ENCODE peak calls at places on chromosome 18, in four cellular contexts. One of them, this sample, is unnamed.

GRCh38 chr18:45571161-45571560 is 44.1 kb upstream of the SLC14A2 start:
- DNase-seq in bronchial epithelial cell: no peak
- DNase-seq in PC-9: no peak
- DNase-seq in NCI-H1092: no peak
- DNase-seq in this sample: no peak

GRCh38 chr18:77944533-77944932 is 694.9 kb downstream of the GALR1 start:
- DNase-seq in NCI-H1092: no peak
- DNase-seq in bronchial epithelial cell: no peak
- DNase-seq in PC-9: no peak
- DNase-seq in this sample: no peak

GRCh38 chr18:73824684-73825083 is 322.9 kb downstream of the FBXO15 start:
- DNase-seq in NCI-H1092: no peak
- DNase-seq in PC-9: no peak
- DNase-seq in bronchial epithelial cell: peak; percentile 17
- DNase-seq in this sample: no peak

GRCh38 chr18:58721586-58722160 is 50.4 kb downstream of the MALT1 start:
- DNase-seq in PC-9: no peak
- DNase-seq in bronchial epithelial cell: no peak
- DNase-seq in NCI-H1092: no peak
- DNase-seq in this sample: no peak

GRCh38 chr18:38450876-38451275 is 885.3 kb upstream of the CELF4 start:
- DNase-seq in NCI-H1092: no peak
- DNase-seq in bronchial epithelial cell: peak; percentile 87
- DNase-seq in PC-9: no peak
- DNase-seq in this sample: no peak

GRCh38 chr18:9088252-9088651 is 14.2 kb upstream of the NDUFV2 start:
- DNase-seq in PC-9: no peak
- DNase-seq in NCI-H1092: no peak
- DNase-seq in bronchial epithelial cell: no peak
- DNase-seq in this sample: no peak

GRCh38 chr18:48958951-48959350 is 8.2 kb upstream of the SMAD7 start:
- DNase-seq in PC-9: no peak
- DNase-seq in bronchial epithelial cell: no peak
- DNase-seq in NCI-H1092: no peak
- DNase-seq in this sample: no peak

GRCh38 chr18:45940724-45941123 is 26.4 kb downstream of the EPG5 start:
- DNase-seq in PC-9: no peak
- DNase-seq in NCI-H1092: no peak
- DNase-seq in bronchial epithelial cell: peak; percentile 25
- DNase-seq in this sample: no peak

GRCh38 chr18:62644773-62645172 is 70.6 kb upstream of the PHLPP1 start:
- DNase-seq in bronchial epithelial cell: no peak
- DNase-seq in NCI-H1092: no peak
- DNase-seq in PC-9: no peak
- DNase-seq in this sample: no peak

GRCh38 chr18:77899972-77900754 is 650.5 kb downstream of the GALR1 start:
- DNase-seq in NCI-H1092: peak; percentile 77
- DNase-seq in PC-9: peak; percentile 6
- DNase-seq in bronchial epithelial cell: peak; percentile 2
- DNase-seq in this sample: no peak

GRCh38 chr18:25278415-25278814 is 73.6 kb downstream of the ZNF521 start:
- DNase-seq in NCI-H1092: no peak
- DNase-seq in bronchial epithelial cell: no peak
- DNase-seq in PC-9: no peak
- DNase-seq in this sample: no peak

GRCh38 chr18:75507636-75508035 is 80.1 kb upstream of the SMIM21 start:
- DNase-seq in NCI-H1092: no peak
- DNase-seq in PC-9: no peak
- DNase-seq in bronchial epithelial cell: peak; percentile 79
- DNase-seq in this sample: no peak

GRCh38 chr18:21300616-21301200 is 58.7 kb downstream of the GREB1L start:
- DNase-seq in NCI-H1092: no peak
- DNase-seq in bronchial epithelial cell: peak; percentile 23
- DNase-seq in PC-9: no peak
- DNase-seq in this sample: no peak

GRCh38 chr18:3400567-3401296 is 49.2 kb upstream of the TGIF1 start:
- DNase-seq in NCI-H1092: no peak
- DNase-seq in PC-9: no peak
- DNase-seq in bronchial epithelial cell: no peak
- DNase-seq in this sample: no peak

GRCh38 chr18:78731423-78732032 is 248.1 kb upstream of the SALL3 start:
- DNase-seq in PC-9: no peak
- DNase-seq in NCI-H1092: no peak
- DNase-seq in bronchial epithelial cell: no peak
- DNase-seq in this sample: no peak

GRCh38 chr18:58682429-58683069 is 11.3 kb downstream of the MALT1 start:
- DNase-seq in PC-9: peak; percentile 53
- DNase-seq in NCI-H1092: no peak
- DNase-seq in bronchial epithelial cell: peak; percentile 80
- DNase-seq in this sample: peak; percentile 6

GRCh38 chr18:22346342-22346967 is 71.3 kb downstream of the CTAGE1 start:
- DNase-seq in bronchial epithelial cell: peak; percentile 80
- DNase-seq in PC-9: peak; percentile 28
- DNase-seq in NCI-H1092: no peak
- DNase-seq in this sample: no peak

GRCh38 chr18:3585656-3586509 is 135.9 kb downstream of the TGIF1 start:
- DNase-seq in bronchial epithelial cell: peak; percentile 75
- DNase-seq in NCI-H1092: peak; percentile 49
- DNase-seq in PC-9: peak; percentile 81
- DNase-seq in this sample: no peak

GRCh38 chr18:79697178-79697577 is 17.6 kb downstream of the CTDP1 start:
- DNase-seq in bronchial epithelial cell: no peak
- DNase-seq in NCI-H1092: no peak
- DNase-seq in PC-9: no peak
- DNase-seq in this sample: no peak

GRCh38 chr18:22439447-22439846 is 21.7 kb upstream of the CTAGE1 start:
- DNase-seq in PC-9: no peak
- DNase-seq in NCI-H1092: no peak
- DNase-seq in bronchial epithelial cell: peak; percentile 69
- DNase-seq in this sample: peak; percentile 18

GRCh38 chr18:55309249-55309648 is 278.7 kb downstream of the TCF4 start:
- DNase-seq in PC-9: no peak
- DNase-seq in NCI-H1092: no peak
- DNase-seq in bronchial epithelial cell: no peak
- DNase-seq in this sample: no peak

GRCh38 chr18:58412844-58413666 is 215.8 kb downstream of the ALPK2 start:
- DNase-seq in NCI-H1092: no peak
- DNase-seq in PC-9: no peak
- DNase-seq in bronchial epithelial cell: no peak
- DNase-seq in this sample: no peak

GRCh38 chr18:25350561-25351201 is 1.3 kb downstream of the ZNF521 start:
- DNase-seq in PC-9: no peak
- DNase-seq in NCI-H1092: no peak
- DNase-seq in bronchial epithelial cell: no peak
- DNase-seq in this sample: peak; percentile 36

GRCh38 chr18:11121426-11121825 is 27.9 kb downstream of the PIEZO2 start:
- DNase-seq in NCI-H1092: no peak
- DNase-seq in PC-9: no peak
- DNase-seq in bronchial epithelial cell: no peak
- DNase-seq in this sample: no peak

GRCh38 chr18:44823782-44824181 is 143.1 kb downstream of the SETBP1 start:
- DNase-seq in bronchial epithelial cell: peak; percentile 93
- DNase-seq in NCI-H1092: no peak
- DNase-seq in PC-9: no peak
- DNase-seq in this sample: no peak

GRCh38 chr18:55252946-55253345 is 293.7 kb upstream of the CCDC68 start:
- DNase-seq in bronchial epithelial cell: no peak
- DNase-seq in PC-9: no peak
- DNase-seq in NCI-H1092: no peak
- DNase-seq in this sample: no peak

GRCh38 chr18:42053188-42053781 is 98.3 kb downstream of the PIK3C3 start:
- DNase-seq in bronchial epithelial cell: peak; percentile 48
- DNase-seq in NCI-H1092: peak; percentile 32
- DNase-seq in PC-9: peak; percentile 11
- DNase-seq in this sample: no peak

GRCh38 chr18:35027206-35027605 is 14.0 kb upstream of the MAPRE2 start:
- DNase-seq in NCI-H1092: no peak
- DNase-seq in PC-9: no peak
- DNase-seq in bronchial epithelial cell: no peak
- DNase-seq in this sample: no peak

GRCh38 chr18:23204589-23205235 is 69.4 kb downstream of the CABLES1 start:
- DNase-seq in PC-9: no peak
- DNase-seq in NCI-H1092: no peak
- DNase-seq in bronchial epithelial cell: no peak
- DNase-seq in this sample: no peak

GRCh38 chr18:50161806-50162205 is 33.1 kb downstream of the MYO5B start:
- DNase-seq in bronchial epithelial cell: peak; percentile 84
- DNase-seq in NCI-H1092: no peak
- DNase-seq in PC-9: peak; percentile 71
- DNase-seq in this sample: no peak

GRCh38 chr18:57218281-57218680 is 71.4 kb downstream of the BOD1L2 start:
- DNase-seq in NCI-H1092: no peak
- DNase-seq in bronchial epithelial cell: no peak
- DNase-seq in PC-9: no peak
- DNase-seq in this sample: no peak